ENCODE peak calls at places on chromosomes 4 and X, in ten cellular contexts. E is hepatocyte, J is mesendoderm, F is uterus, S is mammary epithelial cell, W is AG04450, A is upper lobe of right lung, P is left ventricle myocardium inferior, R is colonic mucosa, L is GM23338. V is an unnamed sample.

GRCh38 chr4:182555997-182556418 is 312.8 kb downstream of the TENM3 start:
- DNase-seq in E (peak; percentile 71), J (peak; percentile 91), F (no peak), S (peak; percentile 65), W (peak; percentile 85), A (no peak), P (no peak), R (no peak), L (peak; percentile 86), V (peak; percentile 88)

GRCh38 chr4:40058854-40059253 is 2.2 kb downstream of the N4BP2 start:
- DNase-seq in E (no peak), J (no peak), F (no peak), S (no peak), W (no peak), A (no peak), P (no peak), R (no peak), L (no peak), V (no peak)

GRCh38 chr4:83109480-83110221 is 4.9 kb downstream of the PLAC8 start:
- DNase-seq in E (peak; percentile 71), J (peak; percentile 82), F (peak; percentile 18), S (no peak), W (no peak), A (peak; percentile 78), P (peak; percentile 26), R (peak; percentile 55), L (peak; percentile 78), V (no peak)

GRCh38 chr4:42654606-42655005 is 2.3 kb downstream of the ATP8A1 start:
- DNase-seq in E (no peak), J (peak; percentile 28), F (no peak), S (peak; percentile 63), W (peak; percentile 4), A (no peak), P (no peak), R (no peak), L (no peak), V (peak; percentile 4)

GRCh38 chr4:140047017-140047640 is 106.9 kb downstream of the MAML3 start:
- DNase-seq in E (no peak), J (peak; percentile 53), F (peak; percentile 50), S (no peak), W (no peak), A (no peak), P (peak; percentile 66), R (no peak), L (peak; percentile 51), V (no peak)

GRCh38 chr4:134935320-134935719 is 733.7 kb upstream of the PABPC4L start:
- DNase-seq in E (peak; percentile 30), J (peak; percentile 53), F (no peak), S (no peak), W (no peak), A (no peak), P (no peak), R (no peak), L (peak; percentile 68), V (no peak)

GRCh38 chrX:57364145-57364544 is 77.6 kb downstream of the FAAH2 start:
- DNase-seq in E (no peak), J (no peak), F (no peak), S (no peak), W (no peak), A (no peak), P (no peak), R (no peak), L (no peak), V (no peak)

GRCh38 chr4:105280338-105280809 is 133.7 kb downstream of the TET2 start:
- DNase-seq in E (no peak), J (no peak), F (no peak), S (peak; percentile 70), W (peak; percentile 89), A (no peak), P (no peak), R (no peak), L (no peak), V (peak; percentile 52)

GRCh38 chrX:149720021-149720689 is 8.3 kb downstream of the MAGEA11 start:
- DNase-seq in E (peak; percentile 15), J (peak; percentile 94), F (no peak), S (no peak), W (no peak), A (no peak), P (no peak), R (peak; percentile 19), L (no peak), V (no peak)

GRCh38 chr4:40283968-40284367 is 51.2 kb upstream of the CHRNA9 start:
- DNase-seq in E (no peak), J (peak; percentile 66), F (no peak), S (peak; percentile 41), W (no peak), A (no peak), P (no peak), R (no peak), L (peak; percentile 47), V (peak; percentile 38)

GRCh38 chr4:1208266-1208961 is 36.0 kb upstream of the SPON2 start:
- DNase-seq in E (no peak), J (no peak), F (peak; percentile 40), S (no peak), W (no peak), A (peak; percentile 66), P (peak; percentile 43), R (no peak), L (peak; percentile 18), V (no peak)

GRCh38 chr4:109875106-109875505 is 27.2 kb downstream of the LRIT3 start:
- DNase-seq in E (no peak), J (no peak), F (no peak), S (peak; percentile 41), W (no peak), A (no peak), P (no peak), R (no peak), L (no peak), V (no peak)
- H3K27ac ChIP-seq in E (no peak overlapping the region), J (no peak overlapping the region), F (no peak overlapping the region), S (no peak overlapping the region), W (no peak overlapping the region), A (no peak overlapping the region), P (no peak overlapping the region), R (no peak overlapping the region), L (no peak overlapping the region), V (no peak overlapping the region)

DNA sequence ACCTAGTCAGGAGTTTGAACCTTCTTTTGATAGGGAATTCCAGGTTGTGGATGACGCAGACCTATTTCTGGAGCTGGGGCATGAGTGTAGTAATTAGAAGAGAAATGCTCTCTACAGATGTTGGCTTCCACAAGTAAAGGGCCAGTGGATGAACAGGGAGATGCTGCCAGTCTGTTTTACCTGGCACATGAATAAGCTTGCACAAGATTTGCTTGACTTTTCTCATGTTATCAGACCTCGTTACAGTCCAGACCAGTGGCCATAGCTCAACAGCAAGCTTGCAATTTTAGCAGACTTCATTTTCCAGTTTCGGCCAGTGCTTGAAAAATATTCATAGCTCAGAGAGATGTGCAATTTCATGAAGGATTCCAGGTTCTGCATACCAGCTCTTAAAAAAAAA is 26.9 kb upstream of the SPANXB1 start:
- DNase-seq in E (no peak), J (no peak), F (no peak), S (no peak), W (no peak), A (no peak), P (no peak), R (no peak), L (no peak), V (no peak)
- H3K27me3 ChIP-seq in E (no peaks in the 10 kb centered on the region), J (no peaks in the 10 kb centered on the region), F (no peaks in the 10 kb centered on the region), S (no peaks in the 10 kb centered on the region), W (no peaks in the 10 kb centered on the region), A (no peaks in the 10 kb centered on the region), P (no peaks in the 10 kb centered on the region), R (no peaks in the 10 kb centered on the region), L (no peaks in the 10 kb centered on the region), V (no peaks in the 10 kb centered on the region)

GRCh38 chr4:7815981-7816380 is 123.7 kb downstream of the AFAP1 start:
- DNase-seq in E (no peak), J (no peak), F (no peak), S (no peak), W (no peak), A (no peak), P (no peak), R (no peak), L (no peak), V (peak; percentile 7)
- H3K27ac ChIP-seq in E (no peak overlapping the region), J (no peak overlapping the region), F (no peak overlapping the region), S (no peak overlapping the region), W (peak overlapping the region; percentile 11), A (no peak overlapping the region), P (no peak overlapping the region), R (no peak overlapping the region), L (no peak overlapping the region), V (peak overlapping the region; percentile 4)

DNA sequence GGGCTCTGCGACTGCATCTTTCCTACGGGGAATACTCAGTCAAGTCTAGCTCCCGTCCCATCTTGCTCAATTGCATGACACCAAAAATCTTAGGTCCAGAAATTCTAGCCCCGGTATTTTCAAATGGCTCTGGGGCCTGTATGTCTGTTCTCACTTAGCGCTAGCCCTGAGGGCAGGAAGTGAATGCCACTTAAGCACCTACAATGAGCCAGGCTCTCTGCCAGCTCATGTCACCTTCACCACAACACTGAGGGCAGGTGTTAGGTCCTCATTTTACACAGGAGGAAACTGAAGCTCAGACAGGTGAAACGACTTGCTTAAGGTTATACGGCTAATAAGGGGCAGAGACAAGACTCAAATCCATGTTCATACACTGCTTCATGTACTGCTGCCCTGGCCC is 282.8 kb downstream of the PPP1R2C start:
- DNase-seq in E (no peak), J (no peak), F (no peak), S (no peak), W (no peak), A (no peak), P (no peak), R (no peak), L (no peak), V (no peak)
- H3K27me3 ChIP-seq in E (no peaks in the 10 kb centered on the region), J (no peaks in the 10 kb centered on the region), F (no peaks in the 10 kb centered on the region), S (peaks cover 2% of the 10 kb centered on the region), W (no peaks in the 10 kb centered on the region), A (no peaks in the 10 kb centered on the region), P (no peaks in the 10 kb centered on the region), R (no peaks in the 10 kb centered on the region), L (no peaks in the 10 kb centered on the region), V (no peaks in the 10 kb centered on the region)

GRCh38 chr4:152451496-152451895 is 84.4 kb downstream of the FBXW7 start:
- DNase-seq in E (no peak), J (no peak), F (no peak), S (no peak), W (no peak), A (no peak), P (no peak), R (no peak), L (no peak), V (no peak)
- H3K27ac ChIP-seq in E (no peak overlapping the region), J (no peak overlapping the region), F (no peak overlapping the region), S (no peak overlapping the region), W (no peak overlapping the region), A (no peak overlapping the region), P (no peak overlapping the region), R (no peak overlapping the region), L (no peak overlapping the region), V (no peak overlapping the region)

V was measured in SJSA1.